ENCODE peak calls at places on chromosome 18, in four cellular contexts. One of them, this sample, is unnamed.

GRCh38 chr18:32308493-32309120 is 118.8 kb downstream of the MEP1B start:
- DNase-seq in HepG2: no peak
- DNase-seq in K562: no peak
- DNase-seq in SK-N-SH: no peak
- DNase-seq in this sample: peak; percentile 72

GRCh38 chr18:77749189-77749588 is 499.5 kb downstream of the GALR1 start:
- DNase-seq in HepG2: no peak
- DNase-seq in K562: peak; percentile 26
- DNase-seq in SK-N-SH: peak; percentile 53
- DNase-seq in this sample: no peak

GRCh38 chr18:39752351-39752750 is 2186.8 kb upstream of the CELF4 start:
- DNase-seq in HepG2: no peak
- DNase-seq in K562: no peak
- DNase-seq in SK-N-SH: no peak
- DNase-seq in this sample: no peak

GRCh38 chr18:58727776-58728500 is 56.7 kb downstream of the MALT1 start:
- DNase-seq in HepG2: no peak
- DNase-seq in K562: no peak
- DNase-seq in SK-N-SH: no peak
- DNase-seq in this sample: no peak

GRCh38 chr18:58572181-58572580 is 56.7 kb downstream of the ALPK2 start:
- DNase-seq in HepG2: no peak
- DNase-seq in K562: no peak
- DNase-seq in SK-N-SH: no peak
- DNase-seq in this sample: no peak

GRCh38 chr18:46346896-46347630 is 242.9 kb downstream of the HAUS1 start:
- DNase-seq in HepG2: no peak
- DNase-seq in K562: no peak
- DNase-seq in SK-N-SH: no peak
- DNase-seq in this sample: no peak

GRCh38 chr18:7479756-7480155 is 87.4 kb upstream of the PTPRM start:
- DNase-seq in HepG2: no peak
- DNase-seq in K562: no peak
- DNase-seq in SK-N-SH: no peak
- DNase-seq in this sample: no peak

GRCh38 chr18:23228102-23229051 is 93.1 kb downstream of the CABLES1 start:
- DNase-seq in HepG2: no peak
- DNase-seq in K562: no peak
- DNase-seq in SK-N-SH: no peak
- DNase-seq in this sample: no peak

GRCh38 chr18:75207298-75208054 is 1.5 kb downstream of the PTGR3 start:
- DNase-seq in HepG2: peak; percentile 44
- DNase-seq in K562: no peak
- DNase-seq in SK-N-SH: no peak
- DNase-seq in this sample: no peak

GRCh38 chr18:48782381-48782841 is 168.4 kb downstream of the SMAD7 start:
- DNase-seq in HepG2: no peak
- DNase-seq in K562: no peak
- DNase-seq in SK-N-SH: no peak
- DNase-seq in this sample: no peak

GRCh38 chr18:3247243-3248061 is at the start of gene MYL12A:
- DNase-seq in HepG2: peak; percentile 96
- DNase-seq in K562: peak; percentile 98
- DNase-seq in SK-N-SH: peak; percentile 96
- DNase-seq in this sample: peak; percentile 98

GRCh38 chr18:48375150-48375790 is 33.9 kb downstream of the ZBTB7C start:
- DNase-seq in HepG2: no peak
- DNase-seq in K562: no peak
- DNase-seq in SK-N-SH: peak; percentile 39
- DNase-seq in this sample: no peak

DNA sequence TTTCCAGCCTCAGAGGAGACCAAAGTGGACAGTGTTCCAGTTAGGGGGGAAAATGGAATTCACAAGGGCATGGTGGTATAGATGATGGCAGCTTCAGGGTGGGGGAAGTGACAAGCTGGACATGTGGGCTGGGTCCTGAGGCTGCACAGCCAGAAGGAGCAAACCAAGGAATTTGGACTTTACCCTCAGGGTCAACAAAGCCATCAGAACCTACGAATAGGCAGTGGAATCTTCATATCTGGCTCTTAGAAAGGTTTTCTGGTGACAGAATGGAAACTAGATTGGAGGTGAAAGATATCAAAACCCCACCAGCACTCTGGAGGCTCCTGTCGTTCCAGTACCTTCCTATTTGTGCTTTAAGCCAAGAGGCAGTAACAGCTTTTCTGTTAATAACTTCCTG is 127.1 kb downstream of the SETBP1 start:
- DNase-seq in HepG2: peak; percentile 46
- DNase-seq in K562: no peak
- DNase-seq in SK-N-SH: no peak
- DNase-seq in this sample: no peak
- TF ChIP-seq ELF1 in HepG2: no peak
- TF ChIP-seq ELF1 in K562: no peak
- TF ChIP-seq ELF1 in SK-N-SH: no peak
- TF ChIP-seq ELF1 in this sample: no peak

GRCh38 chr18:72700961-72701710 is 157.0 kb upstream of the CBLN2 start:
- DNase-seq in HepG2: peak; percentile 9
- DNase-seq in K562: no peak
- DNase-seq in SK-N-SH: peak; percentile 20
- DNase-seq in this sample: no peak

GRCh38 chr18:72692595-72692994 is 148.5 kb upstream of the CBLN2 start:
- DNase-seq in HepG2: no peak
- DNase-seq in K562: no peak
- DNase-seq in SK-N-SH: peak; percentile 48
- DNase-seq in this sample: no peak

GRCh38 chr18:72692086-72692485 is 147.9 kb upstream of the CBLN2 start:
- DNase-seq in HepG2: no peak
- DNase-seq in K562: no peak
- DNase-seq in SK-N-SH: peak; percentile 39
- DNase-seq in this sample: no peak

GRCh38 chr18:72697706-72698105 is 153.6 kb upstream of the CBLN2 start:
- DNase-seq in HepG2: no peak
- DNase-seq in K562: no peak
- DNase-seq in SK-N-SH: no peak
- DNase-seq in this sample: no peak
- TF ChIP-seq ELF1 in HepG2: no peak
- TF ChIP-seq ELF1 in K562: no peak
- TF ChIP-seq ELF1 in SK-N-SH: no peak
- TF ChIP-seq ELF1 in this sample: no peak

DNA sequence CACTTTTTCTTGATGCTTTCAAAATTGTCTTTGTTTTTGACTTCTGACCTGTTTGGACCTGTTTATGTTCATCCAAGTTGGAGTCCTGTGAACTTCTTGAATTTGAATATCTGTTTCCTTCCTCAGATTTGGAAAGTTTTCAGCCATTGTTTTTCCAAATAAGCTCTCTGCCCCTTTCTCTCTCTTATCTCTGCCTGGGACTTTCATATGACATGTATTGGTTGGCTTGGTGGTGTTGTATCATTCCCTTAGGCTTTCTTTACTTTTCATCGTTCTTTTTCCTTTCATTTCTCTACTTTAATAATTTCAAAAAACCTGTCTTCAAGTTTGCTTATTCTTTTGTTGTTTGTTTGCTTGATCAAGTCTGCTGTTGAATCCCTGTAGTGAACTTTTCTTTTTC is 60.1 kb upstream of the LDLRAD4 start:
- DNase-seq in HepG2: no peak
- DNase-seq in K562: no peak
- DNase-seq in SK-N-SH: no peak
- DNase-seq in this sample: no peak
- TF ChIP-seq ELF1 in HepG2: no peak
- TF ChIP-seq ELF1 in K562: no peak
- TF ChIP-seq ELF1 in SK-N-SH: no peak
- TF ChIP-seq ELF1 in this sample: no peak

GRCh38 chr18:50306944-50307343 is 19.5 kb upstream of the CXXC1 start:
- DNase-seq in HepG2: no peak
- DNase-seq in K562: no peak
- DNase-seq in SK-N-SH: no peak
- DNase-seq in this sample: no peak
- TF ChIP-seq ELF1 in HepG2: no peak
- TF ChIP-seq ELF1 in K562: no peak
- TF ChIP-seq ELF1 in SK-N-SH: no peak
- TF ChIP-seq ELF1 in this sample: no peak

GRCh38 chr18:9762561-9762960 is 54.5 kb downstream of the RAB31 start:
- DNase-seq in HepG2: no peak
- DNase-seq in K562: peak; percentile 36
- DNase-seq in SK-N-SH: no peak
- DNase-seq in this sample: no peak

GRCh38 chr18:9757851-9758587 is 49.9 kb downstream of the RAB31 start:
- DNase-seq in HepG2: no peak
- DNase-seq in K562: peak; percentile 36
- DNase-seq in SK-N-SH: no peak
- DNase-seq in this sample: no peak

GRCh38 chr18:9763157-9763556 is 55.1 kb downstream of the RAB31 start:
- DNase-seq in HepG2: no peak
- DNase-seq in K562: no peak
- DNase-seq in SK-N-SH: no peak
- DNase-seq in this sample: no peak

GRCh38 chr18:9758624-9759075 is 50.5 kb downstream of the RAB31 start:
- DNase-seq in HepG2: no peak
- DNase-seq in K562: no peak
- DNase-seq in SK-N-SH: no peak
- DNase-seq in this sample: no peak

GRCh38 chr18:9760641-9761040 is 52.5 kb downstream of the RAB31 start:
- DNase-seq in HepG2: no peak
- DNase-seq in K562: no peak
- DNase-seq in SK-N-SH: no peak
- DNase-seq in this sample: no peak
- TF ChIP-seq ELF1 in HepG2: no peak
- TF ChIP-seq ELF1 in K562: no peak
- TF ChIP-seq ELF1 in SK-N-SH: no peak
- TF ChIP-seq ELF1 in this sample: no peak

GRCh38 chr18:51647942-51648341 is 450.5 kb upstream of the MEX3C start:
- DNase-seq in HepG2: no peak
- DNase-seq in K562: no peak
- DNase-seq in SK-N-SH: no peak
- DNase-seq in this sample: no peak

GRCh38 chr18:51655327-51655698 is 457.8 kb upstream of the MEX3C start:
- DNase-seq in HepG2: no peak
- DNase-seq in K562: no peak
- DNase-seq in SK-N-SH: no peak
- DNase-seq in this sample: no peak

GRCh38 chr18:51653507-51654213 is 456.2 kb upstream of the MEX3C start:
- DNase-seq in HepG2: no peak
- DNase-seq in K562: no peak
- DNase-seq in SK-N-SH: no peak
- DNase-seq in this sample: no peak

GRCh38 chr18:51654441-51655326 is 457.2 kb upstream of the MEX3C start:
- DNase-seq in HepG2: no peak
- DNase-seq in K562: no peak
- DNase-seq in SK-N-SH: no peak
- DNase-seq in this sample: no peak

GRCh38 chr18:51651761-51652160 is 454.3 kb upstream of the MEX3C start:
- DNase-seq in HepG2: no peak
- DNase-seq in K562: no peak
- DNase-seq in SK-N-SH: no peak
- DNase-seq in this sample: no peak
- TF ChIP-seq ELF1 in HepG2: no peak
- TF ChIP-seq ELF1 in K562: no peak
- TF ChIP-seq ELF1 in SK-N-SH: no peak
- TF ChIP-seq ELF1 in this sample: no peak